ENCODE peak calls at places on chromosomes 3 and 15, in eight cellular contexts. K is ovary, B is kidney epithelial cell, W is Peyer's patch, J is esophagus squamous epithelium, A is AG10803, Z is heart left ventricle, D is endodermal cell. U is an unnamed sample.

GRCh38 chr3:30657914-30658313 is 51.5 kb downstream of the TGFBR2 start:
- DNase-seq in Z (no peak), B (no peak), K (no peak), A (peak), W (no peak), D (no peak), J (no peak), U (peak)

GRCh38 chr3:65268411-65268810 is 580.6 kb upstream of the ADAMTS9 start:
- DNase-seq in J (no peak), A (no peak), D (no peak), Z (no peak), K (no peak), B (no peak), W (no peak), U (no peak)

GRCh38 chr3:196181127-196181546 is 30.1 kb downstream of the ZDHHC19 start:
- DNase-seq in A (no peak), B (no peak), K (no peak), J (no peak), D (no peak), Z (no peak), W (no peak), U (no peak)

GRCh38 chr3:132218817-132219390 is 98.3 kb upstream of the ACP3 start:
- DNase-seq in W (no peak), B (no peak), D (no peak), A (no peak), Z (no peak), K (no peak), J (no peak), U (no peak)

GRCh38 chr3:159672728-159673471 is 315.7 kb upstream of the IL12A start:
- DNase-seq in Z (no peak), D (no peak), W (no peak), B (no peak), J (no peak), A (no peak), K (no peak), U (peak)

GRCh38 chr3:45240292-45240691 is 14.2 kb upstream of the TMEM158 start:
- DNase-seq in B (no peak), D (no peak), W (no peak), K (no peak), J (no peak), Z (no peak), A (no peak), U (no peak)

GRCh38 chr3:89925976-89926375 is 818.6 kb downstream of the EPHA3 start:
- DNase-seq in Z (no peak), K (no peak), D (no peak), W (no peak), A (no peak), J (no peak), B (no peak), U (no peak)

GRCh38 chr15:43776101-43776717 is 557 bp downstream of the ELL3 start:
- DNase-seq in B (no peak), W (peak), K (peak), Z (no peak), D (peak), A (no peak), J (peak), U (peak)

GRCh38 chr3:115292131-115292530 is 145.0 kb upstream of the ZBTB20 start:
- DNase-seq in Z (no peak), W (no peak), A (no peak), K (no peak), B (no peak), D (no peak), J (no peak), U (no peak)

GRCh38 chr15:38683382-38684242 is 119.0 kb upstream of the RASGRP1 start:
- DNase-seq in K (peak), J (no peak), D (peak), W (peak), Z (no peak), B (no peak), A (peak), U (peak)

GRCh38 chr15:79900087-79900486 is 3.3 kb upstream of the MTHFS start:
- DNase-seq in K (no peak), Z (no peak), D (no peak), W (no peak), B (no peak), A (no peak), J (no peak), U (no peak)

GRCh38 chr3:14547693-14548092 is 7.6 kb upstream of the GRIP2 start:
- DNase-seq in B (no peak), K (no peak), W (no peak), D (no peak), Z (no peak), A (no peak), J (no peak), U (no peak)

GRCh38 chr3:111610189-111610588 is 15.0 kb upstream of the ZBED2 start:
- DNase-seq in J (no peak), A (no peak), Z (no peak), D (no peak), B (no peak), W (no peak), K (no peak), U (no peak)

GRCh38 chr3:9216736-9217135 is 32.7 kb downstream of the SRGAP3 start:
- DNase-seq in B (no peak), A (peak), D (no peak), J (no peak), W (no peak), K (peak), Z (no peak), U (no peak)

GRCh38 chr3:38622336-38622735 is 27.2 kb downstream of the SCN5A start:
- DNase-seq in K (no peak), Z (no peak), B (no peak), D (no peak), A (no peak), J (no peak), W (no peak), U (no peak)

GRCh38 chr15:83533548-83533947 is 86.4 kb downstream of the SH3GL3 start:
- DNase-seq in D (no peak), K (no peak), J (no peak), B (no peak), Z (no peak), A (no peak), W (no peak), U (no peak)

DNA sequence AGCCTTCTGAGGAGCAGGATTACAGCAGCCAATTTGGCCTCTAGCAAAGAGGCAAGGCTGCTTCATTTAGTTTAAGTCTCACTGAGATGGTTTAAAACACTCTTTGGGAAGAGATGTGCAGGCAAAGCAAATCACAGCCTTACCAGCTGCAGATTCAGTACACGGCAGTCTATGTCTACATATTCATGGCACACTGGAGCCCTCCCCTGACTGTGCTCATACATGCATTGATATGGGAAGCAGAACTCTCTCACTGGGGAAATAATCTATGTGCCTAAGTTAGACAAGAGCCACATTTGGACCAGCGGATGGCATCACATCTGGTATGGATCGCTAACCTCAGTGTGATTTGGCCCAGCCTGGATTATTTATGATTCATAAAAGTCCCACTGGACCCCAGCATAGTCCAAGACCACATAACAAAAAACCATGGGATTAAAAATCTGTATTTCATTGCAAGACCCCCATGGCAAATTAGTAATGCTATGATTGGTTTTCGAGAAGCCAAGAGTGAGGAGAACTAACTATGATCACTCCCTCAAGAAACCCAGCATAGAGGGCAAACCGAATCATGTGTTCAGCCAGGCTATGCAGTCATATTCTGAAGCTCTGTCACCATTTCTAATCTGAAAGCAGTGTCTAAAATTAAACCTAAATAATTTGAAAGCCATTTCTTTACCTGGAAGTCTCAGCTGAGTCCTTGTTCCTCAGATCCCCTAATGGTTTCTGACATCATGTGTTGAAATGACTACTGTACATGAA is 1.3 kb downstream of the PRICKLE2 start:
- DNase-seq in Z (no peak), W (no peak), B (no peak), J (no peak), K (no peak), A (peak), D (no peak), U (peak)
- TF ChIP-seq CTCF in Z (peak), W (no peak), B (peak), J (no peak), K (no peak), A (peak), D (no peak), U (peak)

GRCh38 chr15:68512578-68512977 is 66.2 kb upstream of the CORO2B start:
- DNase-seq in A (no peak), B (no peak), K (no peak), D (no peak), W (no peak), Z (no peak), J (no peak), U (no peak)

GRCh38 chr15:68518046-68518445 is 60.7 kb upstream of the CORO2B start:
- DNase-seq in J (no peak), K (no peak), A (peak), B (no peak), D (peak), Z (no peak), W (no peak), U (no peak)

GRCh38 chr15:68518785-68519430 is 59.9 kb upstream of the CORO2B start:
- DNase-seq in W (no peak), D (no peak), A (no peak), B (no peak), Z (no peak), K (no peak), J (no peak), U (no peak)

GRCh38 chr15:68515371-68516095 is 63.3 kb upstream of the CORO2B start:
- DNase-seq in D (no peak), W (no peak), B (no peak), J (no peak), K (no peak), A (no peak), Z (no peak), U (no peak)

GRCh38 chr15:68517285-68517711 is 61.5 kb upstream of the CORO2B start:
- DNase-seq in W (no peak), B (no peak), J (no peak), Z (peak), D (peak), K (no peak), A (peak), U (no peak)
- TF ChIP-seq CTCF in W (no peak), B (no peak), J (no peak), Z (peak), D (peak), K (peak), A (peak), U (peak)

DNA sequence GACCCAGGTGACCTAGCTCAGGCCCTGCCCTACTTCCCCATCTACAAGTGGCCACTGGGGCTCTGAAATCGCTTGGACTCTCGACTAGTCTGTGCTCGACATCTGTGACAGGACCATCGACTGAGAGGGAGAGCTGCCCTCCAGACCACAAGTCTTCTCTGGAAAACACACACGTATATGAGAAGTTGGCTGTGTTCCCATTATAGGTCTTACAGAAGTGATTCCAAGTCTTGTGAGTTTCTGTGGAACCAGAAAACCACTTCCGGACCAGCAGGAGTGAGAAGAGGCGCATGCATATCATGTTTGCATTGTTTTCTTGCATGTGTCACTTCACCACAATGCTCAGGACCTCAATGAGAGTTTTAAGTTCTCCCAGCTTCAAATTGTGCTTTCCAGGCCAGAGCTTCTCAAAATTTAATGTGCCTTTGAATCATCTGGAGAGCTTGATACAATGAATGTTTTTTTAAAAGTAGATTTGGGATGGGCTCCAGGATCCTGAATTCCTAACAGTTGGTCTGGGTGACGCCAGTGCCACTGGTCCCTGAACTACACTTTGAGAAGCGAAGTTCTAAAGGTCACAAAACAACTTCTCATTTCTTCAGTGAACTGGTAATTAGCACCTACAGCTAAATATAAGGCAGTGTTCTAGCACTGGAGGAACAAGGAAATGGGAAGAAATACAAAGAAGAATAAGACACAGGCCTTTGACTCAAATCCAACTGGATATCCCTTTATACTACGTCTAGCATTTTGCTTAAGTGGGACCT is 15.6 kb downstream of the LIPC start:
- DNase-seq in A (peak), W (no peak), D (no peak), B (peak), J (no peak), K (no peak), Z (no peak), U (peak)
- TF ChIP-seq CTCF in A (no peak), W (no peak), D (no peak), B (no peak), J (no peak), K (no peak), Z (no peak), U (no peak)

GRCh38 chr3:195044411-195044810 is 226.5 kb downstream of the XXYLT1 start:
- DNase-seq in B (no peak), A (no peak), Z (no peak), J (no peak), K (peak), W (no peak), D (no peak), U (no peak)

GRCh38 chr3:195047536-195047935 is 223.4 kb downstream of the XXYLT1 start:
- DNase-seq in D (no peak), W (no peak), Z (no peak), A (no peak), K (no peak), J (no peak), B (no peak), U (no peak)

GRCh38 chr3:195045481-195045880 is 225.5 kb downstream of the XXYLT1 start:
- DNase-seq in D (peak), B (no peak), J (no peak), K (peak), A (no peak), W (no peak), Z (no peak), U (no peak)

GRCh38 chr3:195048059-195048905 is 222.7 kb downstream of the XXYLT1 start:
- DNase-seq in Z (no peak), B (no peak), J (no peak), A (no peak), D (peak), K (peak), W (no peak), U (no peak)

DNA sequence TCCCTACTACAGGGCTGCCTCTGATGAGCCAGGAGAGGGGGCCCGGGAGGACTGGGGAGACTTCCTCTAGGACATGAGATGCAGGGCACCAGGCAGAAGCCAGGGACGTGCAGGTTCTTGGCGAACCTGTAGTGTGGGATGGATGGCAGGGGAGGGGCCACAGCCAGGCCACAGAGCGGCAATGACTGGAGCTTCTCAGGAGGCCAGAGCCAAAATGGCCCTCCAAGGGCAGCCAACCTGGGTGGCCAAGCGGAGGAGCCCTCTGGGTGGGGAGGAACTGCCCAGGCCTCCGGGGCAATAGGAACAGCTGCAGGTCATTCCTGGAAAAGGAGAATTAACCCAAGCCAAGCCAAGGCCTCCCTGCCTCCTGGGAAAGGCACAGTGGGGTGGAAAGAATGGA is 224.5 kb downstream of the XXYLT1 start:
- DNase-seq in A (no peak), J (no peak), K (no peak), W (no peak), Z (no peak), D (peak), B (no peak), U (no peak)
- TF ChIP-seq CTCF in A (no peak), J (no peak), K (no peak), W (no peak), Z (no peak), D (no peak), B (no peak), U (no peak)

GRCh38 chr3:134299888-134300206 is 49.2 kb upstream of the RYK start:
- DNase-seq in W (no peak), B (no peak), D (no peak), J (no peak), Z (no peak), A (no peak), K (no peak), U (peak)

GRCh38 chr3:134298281-134298680 is 47.6 kb upstream of the RYK start:
- DNase-seq in D (no peak), J (no peak), K (no peak), B (no peak), A (no peak), W (no peak), Z (no peak), U (no peak)

GRCh38 chr3:134299185-134299887 is 48.7 kb upstream of the RYK start:
- DNase-seq in J (no peak), Z (no peak), W (no peak), K (peak), D (peak), B (no peak), A (peak), U (peak)

GRCh38 chr3:134302674-134303073 is 52.0 kb upstream of the RYK start:
- DNase-seq in B (no peak), D (no peak), W (no peak), Z (no peak), J (no peak), A (no peak), K (no peak), U (no peak)

DNA sequence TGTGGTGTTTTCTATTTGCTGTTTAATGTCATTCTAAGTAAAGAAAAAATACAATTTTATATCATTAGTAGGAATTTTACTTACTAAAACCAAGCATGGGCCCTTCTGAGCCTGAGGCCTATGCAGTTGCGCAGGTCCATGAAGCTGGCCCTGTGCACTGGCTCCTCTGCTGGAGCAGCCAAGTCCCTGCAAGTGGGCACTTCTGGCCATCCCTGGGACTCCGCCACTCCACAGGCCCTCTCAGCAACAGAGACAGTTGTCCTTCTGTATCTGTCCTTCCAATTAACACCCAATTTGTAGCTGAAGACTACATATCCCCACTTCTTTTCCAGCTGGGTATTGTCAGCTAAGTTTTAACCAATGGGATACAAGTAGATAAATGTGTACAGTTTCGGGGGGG is 49.9 kb upstream of the RYK start:
- DNase-seq in B (no peak), A (no peak), J (no peak), D (peak), W (no peak), Z (no peak), K (no peak), U (peak)
- TF ChIP-seq CTCF in B (peak), A (peak), J (no peak), D (peak), W (no peak), Z (no peak), K (no peak), U (peak)

U was measured in foreskin fibroblast.